ENCODE peak calls at places on chromosomes 13 and 19, in ten cellular contexts. One of them, this sample, is unnamed.

GRCh38 chr19:58398087-58398486 is 2.6 kb downstream of the RNF225 start:
- DNase-seq in CD8-positive, alpha-beta memory T cell: no peak
- DNase-seq in cardiac muscle cell: no peak
- DNase-seq in tibial nerve: no peak
- DNase-seq in Panc1: no peak
- DNase-seq in body of pancreas: no peak
- DNase-seq in H9: no peak
- DNase-seq in BE2C: no peak
- DNase-seq in A549: no peak
- DNase-seq in CD4-positive, CD25-positive, alpha-beta regulatory T cell: no peak
- DNase-seq in this sample: no peak

GRCh38 chr19:39327990-39328705 is 7.5 kb upstream of the LRFN1 start:
- DNase-seq in H9: peak; percentile 83
- DNase-seq in body of pancreas: peak; percentile 92
- DNase-seq in cardiac muscle cell: peak; percentile 80
- DNase-seq in CD4-positive, CD25-positive, alpha-beta regulatory T cell: peak; percentile 68
- DNase-seq in BE2C: peak; percentile 82
- DNase-seq in A549: peak; percentile 83
- DNase-seq in tibial nerve: peak; percentile 83
- DNase-seq in Panc1: peak; percentile 97
- DNase-seq in CD8-positive, alpha-beta memory T cell: peak; percentile 64
- DNase-seq in this sample: peak; percentile 81

GRCh38 chr13:43492281-43492680 is 294.5 kb downstream of the ENOX1 start:
- DNase-seq in CD4-positive, CD25-positive, alpha-beta regulatory T cell: no peak
- DNase-seq in H9: no peak
- DNase-seq in body of pancreas: no peak
- DNase-seq in A549: no peak
- DNase-seq in BE2C: no peak
- DNase-seq in cardiac muscle cell: no peak
- DNase-seq in CD8-positive, alpha-beta memory T cell: no peak
- DNase-seq in Panc1: no peak
- DNase-seq in tibial nerve: no peak
- DNase-seq in this sample: no peak

GRCh38 chr19:30551271-30551670 is 179.1 kb downstream of the ZNF536 start:
- DNase-seq in cardiac muscle cell: no peak
- DNase-seq in CD8-positive, alpha-beta memory T cell: no peak
- DNase-seq in Panc1: no peak
- DNase-seq in CD4-positive, CD25-positive, alpha-beta regulatory T cell: no peak
- DNase-seq in tibial nerve: no peak
- DNase-seq in BE2C: no peak
- DNase-seq in body of pancreas: no peak
- DNase-seq in H9: no peak
- DNase-seq in A549: no peak
- DNase-seq in this sample: no peak

GRCh38 chr13:75402787-75403186 is 79.2 kb downstream of the TBC1D4 start:
- DNase-seq in A549: no peak
- DNase-seq in BE2C: peak; percentile 56
- DNase-seq in CD8-positive, alpha-beta memory T cell: no peak
- DNase-seq in body of pancreas: no peak
- DNase-seq in H9: no peak
- DNase-seq in cardiac muscle cell: no peak
- DNase-seq in CD4-positive, CD25-positive, alpha-beta regulatory T cell: no peak
- DNase-seq in Panc1: no peak
- DNase-seq in tibial nerve: no peak
- DNase-seq in this sample: no peak

GRCh38 chr19:42683917-42684513 is 56.3 kb downstream of the PSG3 start:
- DNase-seq in tibial nerve: no peak
- DNase-seq in Panc1: peak; percentile 13
- DNase-seq in body of pancreas: no peak
- DNase-seq in cardiac muscle cell: peak; percentile 43
- DNase-seq in CD8-positive, alpha-beta memory T cell: no peak
- DNase-seq in H9: no peak
- DNase-seq in CD4-positive, CD25-positive, alpha-beta regulatory T cell: peak; percentile 42
- DNase-seq in BE2C: peak; percentile 25
- DNase-seq in A549: peak; percentile 63
- DNase-seq in this sample: no peak

GRCh38 chr19:28727133-28727834 is 485.7 kb downstream of the UQCRFS1 start:
- DNase-seq in A549: no peak
- DNase-seq in CD8-positive, alpha-beta memory T cell: peak; percentile 31
- DNase-seq in tibial nerve: no peak
- DNase-seq in BE2C: no peak
- DNase-seq in CD4-positive, CD25-positive, alpha-beta regulatory T cell: no peak
- DNase-seq in H9: peak; percentile 83
- DNase-seq in body of pancreas: peak; percentile 52
- DNase-seq in cardiac muscle cell: peak; percentile 61
- DNase-seq in Panc1: no peak
- DNase-seq in this sample: no peak

GRCh38 chr13:44263920-44264610 is 109.6 kb upstream of the SERP2 start:
- DNase-seq in A549: no peak
- DNase-seq in body of pancreas: no peak
- DNase-seq in H9: no peak
- DNase-seq in tibial nerve: no peak
- DNase-seq in cardiac muscle cell: peak; percentile 90
- DNase-seq in Panc1: no peak
- DNase-seq in CD8-positive, alpha-beta memory T cell: no peak
- DNase-seq in CD4-positive, CD25-positive, alpha-beta regulatory T cell: no peak
- DNase-seq in BE2C: no peak
- DNase-seq in this sample: no peak

GRCh38 chr13:74070065-74070464 is 64.1 kb downstream of the KLF12 start:
- DNase-seq in tibial nerve: no peak
- DNase-seq in Panc1: no peak
- DNase-seq in CD4-positive, CD25-positive, alpha-beta regulatory T cell: peak; percentile 75
- DNase-seq in BE2C: no peak
- DNase-seq in body of pancreas: no peak
- DNase-seq in cardiac muscle cell: no peak
- DNase-seq in A549: no peak
- DNase-seq in CD8-positive, alpha-beta memory T cell: peak; percentile 70
- DNase-seq in H9: no peak
- DNase-seq in this sample: no peak

GRCh38 chr13:112759053-112759452 is 69.2 kb downstream of the ATP11A start:
- DNase-seq in CD8-positive, alpha-beta memory T cell: no peak
- DNase-seq in CD4-positive, CD25-positive, alpha-beta regulatory T cell: no peak
- DNase-seq in body of pancreas: no peak
- DNase-seq in tibial nerve: no peak
- DNase-seq in BE2C: no peak
- DNase-seq in A549: no peak
- DNase-seq in H9: no peak
- DNase-seq in Panc1: no peak
- DNase-seq in cardiac muscle cell: no peak
- DNase-seq in this sample: no peak

GRCh38 chr13:20197361-20197834 is 4.7 kb upstream of the GJB2 start:
- DNase-seq in CD8-positive, alpha-beta memory T cell: peak; percentile 26
- DNase-seq in tibial nerve: no peak
- DNase-seq in cardiac muscle cell: peak; percentile 58
- DNase-seq in Panc1: peak; percentile 36
- DNase-seq in BE2C: no peak
- DNase-seq in H9: no peak
- DNase-seq in body of pancreas: peak; percentile 27
- DNase-seq in A549: peak; percentile 31
- DNase-seq in CD4-positive, CD25-positive, alpha-beta regulatory T cell: peak; percentile 75
- DNase-seq in this sample: no peak

GRCh38 chr13:25881946-25882574 is 169.8 kb downstream of the SHISA2 start:
- DNase-seq in Panc1: no peak
- DNase-seq in A549: no peak
- DNase-seq in tibial nerve: no peak
- DNase-seq in CD4-positive, CD25-positive, alpha-beta regulatory T cell: no peak
- DNase-seq in H9: no peak
- DNase-seq in body of pancreas: no peak
- DNase-seq in BE2C: peak; percentile 22
- DNase-seq in cardiac muscle cell: peak; percentile 50
- DNase-seq in CD8-positive, alpha-beta memory T cell: no peak
- DNase-seq in this sample: no peak

GRCh38 chr13:114063545-114064515 is 68.6 kb downstream of the RASA3 start:
- DNase-seq in A549: peak; percentile 60
- DNase-seq in H9: no peak
- DNase-seq in body of pancreas: peak; percentile 31
- DNase-seq in tibial nerve: peak; percentile 46
- DNase-seq in Panc1: no peak
- DNase-seq in BE2C: no peak
- DNase-seq in cardiac muscle cell: peak; percentile 63
- DNase-seq in CD4-positive, CD25-positive, alpha-beta regulatory T cell: no peak
- DNase-seq in CD8-positive, alpha-beta memory T cell: no peak
- DNase-seq in this sample: peak; percentile 20
- H3K4me1 ChIP-seq in A549: peaks cover 59% of the 10 kb centered on the region
- H3K4me1 ChIP-seq in H9: no peaks in the 10 kb centered on the region
- H3K4me1 ChIP-seq in body of pancreas: peaks cover 40% of the 10 kb centered on the region
- H3K4me1 ChIP-seq in tibial nerve: peaks cover 96% of the 10 kb centered on the region
- H3K4me1 ChIP-seq in Panc1: peaks cover 53% of the 10 kb centered on the region
- H3K4me1 ChIP-seq in BE2C: peaks cover 26% of the 10 kb centered on the region
- H3K4me1 ChIP-seq in cardiac muscle cell: peaks cover 19% of the 10 kb centered on the region
- H3K4me1 ChIP-seq in CD4-positive, CD25-positive, alpha-beta regulatory T cell: peaks cover 62% of the 10 kb centered on the region
- H3K4me1 ChIP-seq in CD8-positive, alpha-beta memory T cell: peaks cover 55% of the 10 kb centered on the region
- H3K4me1 ChIP-seq in this sample: peaks cover 57% of the 10 kb centered on the region

GRCh38 chr19:33407716-33408115 is 34.2 kb downstream of the CEBPG start:
- DNase-seq in H9: no peak
- DNase-seq in body of pancreas: no peak
- DNase-seq in CD8-positive, alpha-beta memory T cell: no peak
- DNase-seq in CD4-positive, CD25-positive, alpha-beta regulatory T cell: no peak
- DNase-seq in cardiac muscle cell: no peak
- DNase-seq in BE2C: no peak
- DNase-seq in Panc1: no peak
- DNase-seq in tibial nerve: no peak
- DNase-seq in A549: no peak
- DNase-seq in this sample: no peak
- H3K4me1 ChIP-seq in H9: no peaks in the 10 kb centered on the region
- H3K4me1 ChIP-seq in body of pancreas: peaks cover 14% of the 10 kb centered on the region
- H3K4me1 ChIP-seq in CD8-positive, alpha-beta memory T cell: no peaks in the 10 kb centered on the region
- H3K4me1 ChIP-seq in CD4-positive, CD25-positive, alpha-beta regulatory T cell: no peaks in the 10 kb centered on the region
- H3K4me1 ChIP-seq in cardiac muscle cell: no peaks in the 10 kb centered on the region
- H3K4me1 ChIP-seq in BE2C: peaks cover 16% of the 10 kb centered on the region
- H3K4me1 ChIP-seq in Panc1: no peaks in the 10 kb centered on the region
- H3K4me1 ChIP-seq in tibial nerve: peaks cover 16% of the 10 kb centered on the region
- H3K4me1 ChIP-seq in A549: peaks cover 8% of the 10 kb centered on the region
- H3K4me1 ChIP-seq in this sample: no peaks in the 10 kb centered on the region

GRCh38 chr19:53158119-53158656 is 665 bp downstream of the ZNF347 start:
- DNase-seq in tibial nerve: no peak
- DNase-seq in Panc1: no peak
- DNase-seq in BE2C: peak; percentile 11
- DNase-seq in CD8-positive, alpha-beta memory T cell: peak; percentile 15
- DNase-seq in A549: no peak
- DNase-seq in cardiac muscle cell: peak; percentile 42
- DNase-seq in H9: peak; percentile 39
- DNase-seq in body of pancreas: peak; percentile 40
- DNase-seq in CD4-positive, CD25-positive, alpha-beta regulatory T cell: peak; percentile 37
- DNase-seq in this sample: peak; percentile 51

GRCh38 chr19:53160350-53160749 is 1.5 kb upstream of the ZNF347 start:
- DNase-seq in CD4-positive, CD25-positive, alpha-beta regulatory T cell: no peak
- DNase-seq in BE2C: no peak
- DNase-seq in cardiac muscle cell: no peak
- DNase-seq in A549: no peak
- DNase-seq in Panc1: no peak
- DNase-seq in H9: no peak
- DNase-seq in tibial nerve: no peak
- DNase-seq in body of pancreas: no peak
- DNase-seq in CD8-positive, alpha-beta memory T cell: no peak
- DNase-seq in this sample: no peak

GRCh38 chr19:53161123-53161522 is 2.3 kb upstream of the ZNF347 start:
- DNase-seq in H9: no peak
- DNase-seq in tibial nerve: no peak
- DNase-seq in CD4-positive, CD25-positive, alpha-beta regulatory T cell: no peak
- DNase-seq in A549: no peak
- DNase-seq in body of pancreas: no peak
- DNase-seq in Panc1: no peak
- DNase-seq in BE2C: no peak
- DNase-seq in CD8-positive, alpha-beta memory T cell: no peak
- DNase-seq in cardiac muscle cell: no peak
- DNase-seq in this sample: no peak

GRCh38 chr19:53156888-53157287 is 2.0 kb downstream of the ZNF347 start:
- DNase-seq in body of pancreas: no peak
- DNase-seq in cardiac muscle cell: no peak
- DNase-seq in H9: no peak
- DNase-seq in A549: no peak
- DNase-seq in BE2C: no peak
- DNase-seq in Panc1: no peak
- DNase-seq in CD8-positive, alpha-beta memory T cell: no peak
- DNase-seq in tibial nerve: no peak
- DNase-seq in CD4-positive, CD25-positive, alpha-beta regulatory T cell: no peak
- DNase-seq in this sample: no peak

DNA sequence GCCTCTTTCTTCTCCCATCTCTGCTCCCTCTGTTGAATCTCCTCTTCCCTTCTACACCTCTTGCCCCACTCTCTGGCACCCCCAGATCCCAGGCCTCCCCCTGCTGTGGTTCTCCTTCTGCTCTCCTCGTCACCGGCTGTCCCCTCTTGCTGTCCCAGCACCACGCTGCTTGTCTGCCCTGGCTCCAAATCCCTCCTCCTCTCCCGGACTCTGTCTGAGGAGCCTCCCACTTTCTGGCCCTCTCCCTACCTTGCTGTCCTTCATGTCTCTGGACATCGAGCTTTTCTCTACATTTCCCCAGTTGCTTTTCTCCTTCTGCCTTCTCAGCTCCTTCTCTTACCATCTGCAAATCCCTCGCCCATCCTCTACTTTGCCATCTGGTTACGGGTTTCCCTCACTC is 1.3 kb downstream of the ZNF347 start:
- DNase-seq in Panc1: no peak
- DNase-seq in tibial nerve: no peak
- DNase-seq in CD8-positive, alpha-beta memory T cell: no peak
- DNase-seq in A549: no peak
- DNase-seq in H9: peak; percentile 42
- DNase-seq in body of pancreas: peak; percentile 23
- DNase-seq in BE2C: no peak
- DNase-seq in cardiac muscle cell: peak; percentile 22
- DNase-seq in CD4-positive, CD25-positive, alpha-beta regulatory T cell: no peak
- DNase-seq in this sample: no peak
- H3K4me1 ChIP-seq in Panc1: peaks cover 5% of the 10 kb centered on the region
- H3K4me1 ChIP-seq in tibial nerve: peaks cover 23% of the 10 kb centered on the region
- H3K4me1 ChIP-seq in CD8-positive, alpha-beta memory T cell: peaks cover 9% of the 10 kb centered on the region
- H3K4me1 ChIP-seq in A549: no peaks in the 10 kb centered on the region
- H3K4me1 ChIP-seq in H9: no peaks in the 10 kb centered on the region
- H3K4me1 ChIP-seq in body of pancreas: peaks cover 12% of the 10 kb centered on the region
- H3K4me1 ChIP-seq in BE2C: no peaks in the 10 kb centered on the region
- H3K4me1 ChIP-seq in cardiac muscle cell: no peaks in the 10 kb centered on the region
- H3K4me1 ChIP-seq in CD4-positive, CD25-positive, alpha-beta regulatory T cell: peaks cover 16% of the 10 kb centered on the region
- H3K4me1 ChIP-seq in this sample: peaks cover 3% of the 10 kb centered on the region

DNA sequence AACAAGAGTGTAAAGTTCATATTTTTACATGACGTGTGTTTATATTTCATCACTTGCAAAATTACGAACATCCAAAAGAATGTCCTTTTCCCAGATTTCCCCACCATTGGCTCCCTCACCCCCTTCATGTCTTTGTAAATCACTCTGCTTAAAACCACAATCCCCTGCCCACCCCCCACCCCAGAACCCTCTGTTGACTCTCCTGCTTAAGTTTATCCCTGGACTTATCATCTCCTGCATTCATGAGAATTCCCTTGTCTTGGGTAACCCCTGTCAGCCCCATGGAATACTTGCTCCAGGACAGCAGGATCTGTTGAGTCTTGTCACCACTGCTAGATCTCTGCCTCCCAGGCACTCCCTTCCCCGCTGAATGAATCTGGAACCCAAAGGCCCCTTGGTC is 109.9 kb downstream of the COL4A1 start:
- DNase-seq in cardiac muscle cell: peak; percentile 81
- DNase-seq in H9: no peak
- DNase-seq in BE2C: no peak
- DNase-seq in A549: no peak
- DNase-seq in body of pancreas: no peak
- DNase-seq in CD8-positive, alpha-beta memory T cell: no peak
- DNase-seq in CD4-positive, CD25-positive, alpha-beta regulatory T cell: no peak
- DNase-seq in tibial nerve: no peak
- DNase-seq in Panc1: no peak
- DNase-seq in this sample: no peak
- H3K4me1 ChIP-seq in cardiac muscle cell: peaks cover 5% of the 10 kb centered on the region
- H3K4me1 ChIP-seq in H9: no peaks in the 10 kb centered on the region
- H3K4me1 ChIP-seq in BE2C: no peaks in the 10 kb centered on the region
- H3K4me1 ChIP-seq in A549: no peaks in the 10 kb centered on the region
- H3K4me1 ChIP-seq in body of pancreas: no peaks in the 10 kb centered on the region
- H3K4me1 ChIP-seq in CD8-positive, alpha-beta memory T cell: no peaks in the 10 kb centered on the region
- H3K4me1 ChIP-seq in CD4-positive, CD25-positive, alpha-beta regulatory T cell: no peaks in the 10 kb centered on the region
- H3K4me1 ChIP-seq in tibial nerve: peaks cover 3% of the 10 kb centered on the region
- H3K4me1 ChIP-seq in Panc1: no peaks in the 10 kb centered on the region
- H3K4me1 ChIP-seq in this sample: no peaks in the 10 kb centered on the region